ENCODE peak calls at places on chromosomes 5 and 9, in seven cellular contexts. One of them, this sample, is unnamed.

GRCh38 chr5:172065431-172066065 is 59.1 kb upstream of the FBXW11 start:
- DNase-seq in stimulated activated CD4-positive, alpha-beta T cell treated with anti-CD3 and anti-CD28 coated beads, Interleukin-2, amount 100 ng/mL, for 48 hours: no peak
- DNase-seq in astrocyte of the spinal cord: peak
- DNase-seq in activated CD8-positive, alpha-beta memory T cell treated with anti-CD3 and anti-CD28 coated beads for 24 hours: no peak
- DNase-seq in NCI-H1694: no peak
- DNase-seq in hepatic stellate cell: no peak
- DNase-seq in CD8-positive, alpha-beta memory T cell: no peak
- DNase-seq in this sample: no peak

GRCh38 chr5:61641748-61642565 is 309.9 kb downstream of the ZSWIM6 start:
- DNase-seq in stimulated activated CD4-positive, alpha-beta T cell treated with anti-CD3 and anti-CD28 coated beads, Interleukin-2, amount 100 ng/mL, for 48 hours: no peak
- DNase-seq in astrocyte of the spinal cord: no peak
- DNase-seq in activated CD8-positive, alpha-beta memory T cell treated with anti-CD3 and anti-CD28 coated beads for 24 hours: no peak
- DNase-seq in NCI-H1694: no peak
- DNase-seq in hepatic stellate cell: no peak
- DNase-seq in CD8-positive, alpha-beta memory T cell: no peak
- DNase-seq in this sample: peak

GRCh38 chr9:93205045-93205768 is 21.3 kb downstream of the WNK2 start:
- DNase-seq in stimulated activated CD4-positive, alpha-beta T cell treated with anti-CD3 and anti-CD28 coated beads, Interleukin-2, amount 100 ng/mL, for 48 hours: no peak
- DNase-seq in astrocyte of the spinal cord: no peak
- DNase-seq in activated CD8-positive, alpha-beta memory T cell treated with anti-CD3 and anti-CD28 coated beads for 24 hours: no peak
- DNase-seq in NCI-H1694: no peak
- DNase-seq in hepatic stellate cell: peak
- DNase-seq in CD8-positive, alpha-beta memory T cell: no peak
- DNase-seq in this sample: peak

GRCh38 chr5:51194626-51195025 is 188.6 kb upstream of the ISL1 start:
- DNase-seq in stimulated activated CD4-positive, alpha-beta T cell treated with anti-CD3 and anti-CD28 coated beads, Interleukin-2, amount 100 ng/mL, for 48 hours: no peak
- DNase-seq in astrocyte of the spinal cord: no peak
- DNase-seq in activated CD8-positive, alpha-beta memory T cell treated with anti-CD3 and anti-CD28 coated beads for 24 hours: no peak
- DNase-seq in NCI-H1694: no peak
- DNase-seq in hepatic stellate cell: no peak
- DNase-seq in CD8-positive, alpha-beta memory T cell: no peak
- DNase-seq in this sample: no peak

GRCh38 chr5:16180789-16181082 is 1.1 kb upstream of the MARCHF11 start:
- DNase-seq in stimulated activated CD4-positive, alpha-beta T cell treated with anti-CD3 and anti-CD28 coated beads, Interleukin-2, amount 100 ng/mL, for 48 hours: no peak
- DNase-seq in astrocyte of the spinal cord: no peak
- DNase-seq in activated CD8-positive, alpha-beta memory T cell treated with anti-CD3 and anti-CD28 coated beads for 24 hours: no peak
- DNase-seq in NCI-H1694: no peak
- DNase-seq in hepatic stellate cell: no peak
- DNase-seq in CD8-positive, alpha-beta memory T cell: no peak
- DNase-seq in this sample: no peak

GRCh38 chr9:27118916-27119315 is 9.9 kb downstream of the TEK start:
- DNase-seq in stimulated activated CD4-positive, alpha-beta T cell treated with anti-CD3 and anti-CD28 coated beads, Interleukin-2, amount 100 ng/mL, for 48 hours: no peak
- DNase-seq in astrocyte of the spinal cord: peak
- DNase-seq in activated CD8-positive, alpha-beta memory T cell treated with anti-CD3 and anti-CD28 coated beads for 24 hours: no peak
- DNase-seq in NCI-H1694: no peak
- DNase-seq in hepatic stellate cell: peak
- DNase-seq in CD8-positive, alpha-beta memory T cell: no peak
- DNase-seq in this sample: no peak

GRCh38 chr5:91118802-91119201 is 264.3 kb downstream of the ARRDC3 start:
- DNase-seq in stimulated activated CD4-positive, alpha-beta T cell treated with anti-CD3 and anti-CD28 coated beads, Interleukin-2, amount 100 ng/mL, for 48 hours: no peak
- DNase-seq in astrocyte of the spinal cord: no peak
- DNase-seq in activated CD8-positive, alpha-beta memory T cell treated with anti-CD3 and anti-CD28 coated beads for 24 hours: no peak
- DNase-seq in NCI-H1694: no peak
- DNase-seq in hepatic stellate cell: no peak
- DNase-seq in CD8-positive, alpha-beta memory T cell: no peak
- DNase-seq in this sample: no peak

GRCh38 chr9:124110307-124110915 is 98.8 kb downstream of the LHX2 start:
- DNase-seq in stimulated activated CD4-positive, alpha-beta T cell treated with anti-CD3 and anti-CD28 coated beads, Interleukin-2, amount 100 ng/mL, for 48 hours: peak
- DNase-seq in astrocyte of the spinal cord: peak
- DNase-seq in activated CD8-positive, alpha-beta memory T cell treated with anti-CD3 and anti-CD28 coated beads for 24 hours: peak
- DNase-seq in NCI-H1694: no peak
- DNase-seq in hepatic stellate cell: peak
- DNase-seq in CD8-positive, alpha-beta memory T cell: peak
- DNase-seq in this sample: peak

GRCh38 chr9:20664501-20664900 is 19.6 kb upstream of the FOCAD start:
- DNase-seq in stimulated activated CD4-positive, alpha-beta T cell treated with anti-CD3 and anti-CD28 coated beads, Interleukin-2, amount 100 ng/mL, for 48 hours: no peak
- DNase-seq in astrocyte of the spinal cord: no peak
- DNase-seq in activated CD8-positive, alpha-beta memory T cell treated with anti-CD3 and anti-CD28 coated beads for 24 hours: no peak
- DNase-seq in NCI-H1694: no peak
- DNase-seq in hepatic stellate cell: no peak
- DNase-seq in CD8-positive, alpha-beta memory T cell: no peak
- DNase-seq in this sample: no peak

GRCh38 chr9:109179801-109180523 is 12.9 kb upstream of the FRRS1L start:
- DNase-seq in stimulated activated CD4-positive, alpha-beta T cell treated with anti-CD3 and anti-CD28 coated beads, Interleukin-2, amount 100 ng/mL, for 48 hours: no peak
- DNase-seq in astrocyte of the spinal cord: no peak
- DNase-seq in activated CD8-positive, alpha-beta memory T cell treated with anti-CD3 and anti-CD28 coated beads for 24 hours: no peak
- DNase-seq in NCI-H1694: no peak
- DNase-seq in hepatic stellate cell: no peak
- DNase-seq in CD8-positive, alpha-beta memory T cell: no peak
- DNase-seq in this sample: no peak

GRCh38 chr5:143010335-143010734 is 240.2 kb downstream of the ARHGAP26 start:
- DNase-seq in stimulated activated CD4-positive, alpha-beta T cell treated with anti-CD3 and anti-CD28 coated beads, Interleukin-2, amount 100 ng/mL, for 48 hours: no peak
- DNase-seq in astrocyte of the spinal cord: no peak
- DNase-seq in activated CD8-positive, alpha-beta memory T cell treated with anti-CD3 and anti-CD28 coated beads for 24 hours: no peak
- DNase-seq in NCI-H1694: peak
- DNase-seq in hepatic stellate cell: no peak
- DNase-seq in CD8-positive, alpha-beta memory T cell: no peak
- DNase-seq in this sample: no peak

This sample was measured in SJCRH30.